ENCODE peak calls at places on chromosomes 3 and 15, in seven cellular contexts. One of them, this sample, is unnamed.

GRCh38 chr3:76570436-76571057 is 469.4 kb upstream of the ROBO2 start:
- DNase-seq in HepG2: no peak
- DNase-seq in PC-3: peak; percentile 48
- DNase-seq in mesenchymal stem cell: peak; percentile 32
- DNase-seq in fibroblast of lung: peak; percentile 63
- DNase-seq in GM23248: peak; percentile 57
- DNase-seq in A549: no peak
- DNase-seq in this sample: no peak

GRCh38 chr15:70234256-70234965 is 136.7 kb upstream of the TLE3 start:
- DNase-seq in A549: no peak
- DNase-seq in PC-3: no peak
- DNase-seq in mesenchymal stem cell: peak; percentile 88
- DNase-seq in fibroblast of lung: peak; percentile 43
- DNase-seq in HepG2: no peak
- DNase-seq in GM23248: peak; percentile 93
- DNase-seq in this sample: no peak

GRCh38 chr15:43150171-43150929 is 17.0 kb downstream of the TMEM62 start:
- DNase-seq in PC-3: peak; percentile 91
- DNase-seq in A549: peak; percentile 18
- DNase-seq in mesenchymal stem cell: peak; percentile 99
- DNase-seq in fibroblast of lung: peak; percentile 86
- DNase-seq in GM23248: peak; percentile 98
- DNase-seq in HepG2: no peak
- DNase-seq in this sample: no peak

GRCh38 chr15:50181983-50182232 is at the start of gene SLC27A2:
- DNase-seq in GM23248: no peak
- DNase-seq in PC-3: peak; percentile 53
- DNase-seq in mesenchymal stem cell: no peak
- DNase-seq in HepG2: no peak
- DNase-seq in A549: peak; percentile 66
- DNase-seq in fibroblast of lung: peak; percentile 3
- DNase-seq in this sample: no peak

GRCh38 chr15:39406485-39406884 is 174.4 kb upstream of the THBS1 start:
- DNase-seq in A549: no peak
- DNase-seq in HepG2: no peak
- DNase-seq in PC-3: no peak
- DNase-seq in GM23248: no peak
- DNase-seq in fibroblast of lung: no peak
- DNase-seq in mesenchymal stem cell: no peak
- DNase-seq in this sample: no peak

GRCh38 chr15:62777657-62778056 is 264.9 kb upstream of the TPM1 start:
- DNase-seq in HepG2: no peak
- DNase-seq in mesenchymal stem cell: no peak
- DNase-seq in PC-3: peak; percentile 14
- DNase-seq in A549: no peak
- DNase-seq in fibroblast of lung: no peak
- DNase-seq in GM23248: peak; percentile 64
- DNase-seq in this sample: no peak

GRCh38 chr3:12253521-12253920 is 35.3 kb upstream of the PPARG start:
- DNase-seq in mesenchymal stem cell: peak; percentile 20
- DNase-seq in GM23248: no peak
- DNase-seq in PC-3: no peak
- DNase-seq in fibroblast of lung: no peak
- DNase-seq in A549: no peak
- DNase-seq in HepG2: no peak
- DNase-seq in this sample: no peak

GRCh38 chr15:76517910-76518309 is 181.3 kb downstream of the ISL2 start:
- DNase-seq in GM23248: no peak
- DNase-seq in mesenchymal stem cell: no peak
- DNase-seq in HepG2: no peak
- DNase-seq in A549: no peak
- DNase-seq in fibroblast of lung: no peak
- DNase-seq in PC-3: no peak
- DNase-seq in this sample: no peak

GRCh38 chr3:85721409-85722145 is 762.8 kb downstream of the CADM2 start:
- DNase-seq in A549: no peak
- DNase-seq in mesenchymal stem cell: no peak
- DNase-seq in HepG2: no peak
- DNase-seq in GM23248: no peak
- DNase-seq in PC-3: no peak
- DNase-seq in fibroblast of lung: no peak
- DNase-seq in this sample: no peak

GRCh38 chr3:117660941-117661635 is 951.5 kb downstream of the TUSC7 start:
- DNase-seq in GM23248: peak; percentile 55
- DNase-seq in fibroblast of lung: no peak
- DNase-seq in PC-3: no peak
- DNase-seq in HepG2: no peak
- DNase-seq in A549: no peak
- DNase-seq in mesenchymal stem cell: no peak
- DNase-seq in this sample: no peak

GRCh38 chr15:98978153-98978552 is 29.4 kb downstream of the PGPEP1L start:
- DNase-seq in A549: no peak
- DNase-seq in PC-3: no peak
- DNase-seq in HepG2: no peak
- DNase-seq in fibroblast of lung: no peak
- DNase-seq in GM23248: no peak
- DNase-seq in mesenchymal stem cell: no peak
- DNase-seq in this sample: no peak

GRCh38 chr3:34263014-34263714 is 464.7 kb downstream of the PDCD6IP start:
- DNase-seq in HepG2: no peak
- DNase-seq in mesenchymal stem cell: no peak
- DNase-seq in PC-3: no peak
- DNase-seq in A549: no peak
- DNase-seq in GM23248: no peak
- DNase-seq in fibroblast of lung: no peak
- DNase-seq in this sample: no peak

GRCh38 chr3:64345351-64345750 is 120.1 kb upstream of the PRICKLE2 start:
- DNase-seq in fibroblast of lung: peak; percentile 96
- DNase-seq in mesenchymal stem cell: peak; percentile 93
- DNase-seq in A549: no peak
- DNase-seq in HepG2: no peak
- DNase-seq in PC-3: peak; percentile 7
- DNase-seq in GM23248: peak; percentile 95
- DNase-seq in this sample: no peak

GRCh38 chr15:52362497-52362896 is 66.9 kb upstream of the MYO5C start:
- DNase-seq in A549: no peak
- DNase-seq in PC-3: no peak
- DNase-seq in fibroblast of lung: peak; percentile 9
- DNase-seq in GM23248: peak; percentile 92
- DNase-seq in HepG2: no peak
- DNase-seq in mesenchymal stem cell: peak; percentile 57
- DNase-seq in this sample: no peak

GRCh38 chr15:51262468-51262867 is 75.9 kb downstream of the CYP19A1 start:
- DNase-seq in fibroblast of lung: no peak
- DNase-seq in GM23248: no peak
- DNase-seq in HepG2: no peak
- DNase-seq in PC-3: no peak
- DNase-seq in A549: no peak
- DNase-seq in mesenchymal stem cell: no peak
- DNase-seq in this sample: no peak

GRCh38 chr3:141353652-141354495 is 14.4 kb upstream of the ZBTB38 start:
- DNase-seq in GM23248: peak; percentile 66
- DNase-seq in HepG2: no peak
- DNase-seq in mesenchymal stem cell: no peak
- DNase-seq in fibroblast of lung: no peak
- DNase-seq in PC-3: no peak
- DNase-seq in A549: no peak
- DNase-seq in this sample: no peak

GRCh38 chr15:70664494-70664893 is 98.9 kb downstream of the UACA start:
- DNase-seq in fibroblast of lung: no peak
- DNase-seq in A549: no peak
- DNase-seq in HepG2: no peak
- DNase-seq in mesenchymal stem cell: no peak
- DNase-seq in GM23248: no peak
- DNase-seq in PC-3: no peak
- DNase-seq in this sample: no peak

GRCh38 chr3:45168451-45168850 is 22.3 kb upstream of the CDCP1 start:
- DNase-seq in A549: no peak
- DNase-seq in GM23248: no peak
- DNase-seq in mesenchymal stem cell: peak; percentile 72
- DNase-seq in PC-3: no peak
- DNase-seq in HepG2: no peak
- DNase-seq in fibroblast of lung: no peak
- DNase-seq in this sample: no peak
- H3K4me2 ChIP-seq in A549: no peak overlapping the region
- H3K4me2 ChIP-seq in GM23248: no peak overlapping the region
- H3K4me2 ChIP-seq in mesenchymal stem cell: no peak overlapping the region
- H3K4me2 ChIP-seq in PC-3: peak overlapping the region; percentile 54
- H3K4me2 ChIP-seq in HepG2: no peak overlapping the region
- H3K4me2 ChIP-seq in fibroblast of lung: no peak overlapping the region
- H3K4me2 ChIP-seq in this sample: no peak overlapping the region

GRCh38 chr3:16060358-16060852 is 114.1 kb upstream of the GALNT15 start:
- DNase-seq in fibroblast of lung: peak; percentile 100
- DNase-seq in HepG2: peak; percentile 98
- DNase-seq in A549: peak; percentile 96
- DNase-seq in mesenchymal stem cell: peak; percentile 99
- DNase-seq in GM23248: peak; percentile 99
- DNase-seq in PC-3: peak; percentile 99
- DNase-seq in this sample: no peak
- H3K4me2 ChIP-seq in fibroblast of lung: peak overlapping the region; percentile 79
- H3K4me2 ChIP-seq in HepG2: peak overlapping the region; percentile 60
- H3K4me2 ChIP-seq in A549: peak overlapping the region; percentile 74
- H3K4me2 ChIP-seq in mesenchymal stem cell: peak overlapping the region; percentile 8
- H3K4me2 ChIP-seq in GM23248: peak overlapping the region; percentile 79
- H3K4me2 ChIP-seq in PC-3: peak overlapping the region; percentile 66
- H3K4me2 ChIP-seq in this sample: no peak overlapping the region

DNA sequence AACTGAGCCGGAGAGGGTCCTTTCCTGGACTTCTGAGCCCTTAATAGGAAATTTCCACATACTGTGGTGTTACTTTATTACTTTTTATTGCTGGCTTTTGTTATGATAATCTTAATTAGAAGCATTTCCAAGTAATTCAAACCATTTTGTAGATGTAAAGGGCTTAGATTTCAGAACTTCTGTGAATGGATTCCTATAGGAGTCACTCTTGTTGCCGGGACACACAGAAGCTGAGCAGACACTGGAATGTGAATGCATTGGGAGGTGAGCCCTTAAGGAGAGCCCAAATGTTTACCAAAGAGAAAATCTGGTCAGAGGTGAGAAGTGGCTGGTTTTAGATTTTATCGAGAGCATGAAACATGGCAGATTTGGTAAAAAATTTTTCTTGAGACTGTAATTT is 87.4 kb downstream of the FNDC3B start:
- DNase-seq in A549: no peak
- DNase-seq in fibroblast of lung: no peak
- DNase-seq in HepG2: no peak
- DNase-seq in PC-3: peak; percentile 25
- DNase-seq in GM23248: peak; percentile 53
- DNase-seq in mesenchymal stem cell: peak; percentile 56
- DNase-seq in this sample: no peak
- H3K4me2 ChIP-seq in A549: peak overlapping the region; percentile 68
- H3K4me2 ChIP-seq in fibroblast of lung: no peak overlapping the region
- H3K4me2 ChIP-seq in HepG2: peak overlapping the region; percentile 36
- H3K4me2 ChIP-seq in PC-3: peak overlapping the region; percentile 1
- H3K4me2 ChIP-seq in GM23248: peak overlapping the region; percentile 47
- H3K4me2 ChIP-seq in mesenchymal stem cell: no peak overlapping the region
- H3K4me2 ChIP-seq in this sample: no peak overlapping the region

DNA sequence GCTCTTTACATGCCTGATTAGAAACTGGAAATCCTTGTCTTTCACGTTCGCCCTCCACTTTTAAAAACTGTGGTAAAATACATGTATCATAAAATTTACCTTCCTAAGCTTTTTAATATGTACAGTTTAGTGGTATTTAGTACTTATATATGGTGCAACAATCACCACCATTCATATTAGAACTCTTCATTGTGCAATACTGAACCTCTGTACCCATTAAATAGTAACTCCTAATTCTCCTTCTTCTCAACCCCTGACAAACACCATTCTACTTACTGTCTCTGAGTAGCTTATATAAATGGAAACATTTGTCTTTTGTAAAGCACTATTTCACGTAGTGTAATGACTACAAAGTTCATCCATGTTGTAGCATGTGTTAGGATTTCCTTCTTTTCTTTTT is 28.2 kb downstream of the GRM2 start:
- DNase-seq in fibroblast of lung: no peak
- DNase-seq in PC-3: no peak
- DNase-seq in A549: no peak
- DNase-seq in GM23248: no peak
- DNase-seq in HepG2: peak; percentile 34
- DNase-seq in mesenchymal stem cell: no peak
- DNase-seq in this sample: no peak
- H3K4me2 ChIP-seq in fibroblast of lung: no peak overlapping the region
- H3K4me2 ChIP-seq in PC-3: no peak overlapping the region
- H3K4me2 ChIP-seq in A549: no peak overlapping the region
- H3K4me2 ChIP-seq in GM23248: no peak overlapping the region
- H3K4me2 ChIP-seq in HepG2: peak overlapping the region; percentile 50
- H3K4me2 ChIP-seq in mesenchymal stem cell: no peak overlapping the region
- H3K4me2 ChIP-seq in this sample: no peak overlapping the region

GRCh38 chr3:107845355-107846281 is 245.2 kb downstream of the CD47 start:
- DNase-seq in GM23248: peak; percentile 78
- DNase-seq in mesenchymal stem cell: no peak
- DNase-seq in HepG2: no peak
- DNase-seq in PC-3: peak; percentile 31
- DNase-seq in A549: no peak
- DNase-seq in fibroblast of lung: no peak
- DNase-seq in this sample: no peak
- H3K4me2 ChIP-seq in GM23248: peak overlapping the region; percentile 88
- H3K4me2 ChIP-seq in mesenchymal stem cell: no peak overlapping the region
- H3K4me2 ChIP-seq in HepG2: peak overlapping the region; percentile 55
- H3K4me2 ChIP-seq in PC-3: peak overlapping the region; percentile 75
- H3K4me2 ChIP-seq in A549: peak overlapping the region; percentile 53
- H3K4me2 ChIP-seq in fibroblast of lung: no peak overlapping the region
- H3K4me2 ChIP-seq in this sample: no peak overlapping the region